ENCODE peak calls at places on chromosomes 2 and 18, in five cellular contexts. A is EH; V is activated CD4-positive, alpha-beta T cell treated with anti-CD3 and anti-CD28 coated beads for 48 hours; I is tibial artery; H is progenitor cell of endocrine pancreas. E is an unnamed sample.

GRCh38 chr18:55073116-55073515 is 113.9 kb upstream of the CCDC68 start:
- DNase-seq in A (no peak), V (no peak), I (no peak), H (no peak), E (no peak)

GRCh38 chr2:139209586-139209985 is 429.4 kb upstream of the NXPH2 start:
- DNase-seq in A (no peak), V (no peak), I (no peak), H (no peak), E (no peak)

GRCh38 chr2:937530-937929 is 13.1 kb upstream of the SNTG2 start:
- DNase-seq in A (peak; percentile 79), V (no peak), I (no peak), H (no peak), E (no peak)

GRCh38 chr2:46719499-46719898 is 196.1 kb downstream of the MCFD2 start:
- DNase-seq in A (peak; percentile 70), V (no peak), I (no peak), H (no peak), E (no peak)

GRCh38 chr2:240921319-240922233 is 15.4 kb downstream of the CROCC2 start:
- DNase-seq in A (peak; percentile 97), V (peak; percentile 4), I (peak; percentile 86), H (no peak), E (no peak)

GRCh38 chr18:63001861-63002260 is 286.5 kb downstream of the PHLPP1 start:
- DNase-seq in A (no peak), V (no peak), I (no peak), H (no peak), E (no peak)

GRCh38 chr18:2417861-2418610 is 153.3 kb downstream of the METTL4 start:
- DNase-seq in A (no peak), V (no peak), I (no peak), H (no peak), E (no peak)

GRCh38 chr2:203400805-203401585 is 72.8 kb downstream of the ABI2 start:
- DNase-seq in A (peak; percentile 63), V (no peak), I (no peak), H (no peak), E (no peak)

GRCh38 chr2:231877533-231878456 is 48.4 kb downstream of the NPPC start:
- DNase-seq in A (peak; percentile 28), V (no peak), I (no peak), H (no peak), E (no peak)

GRCh38 chr2:219634951-219635751 is 7.7 kb downstream of the SLC4A3 start:
- DNase-seq in A (no peak), V (no peak), I (peak; percentile 53), H (no peak), E (no peak)